ENCODE peak calls at places on chromosomes 3 and 15, in six cellular contexts. K is K562, H is HepG2, R is SK-N-SH, Y is H1, G is GM12878. W is an unnamed sample.

GRCh38 chr15:99895189-99895955 is 162.1 kb upstream of the LYSMD4 start:
- DNase-seq in R (no peak), G (peak), Y (no peak), K (no peak), H (no peak), W (no peak)

GRCh38 chr3:36540898-36541518 is 160.7 kb downstream of the STAC start:
- DNase-seq in G (no peak), Y (no peak), K (peak), R (no peak), H (peak), W (no peak)

GRCh38 chr3:110138966-110139555 is 801.7 kb upstream of the DPPA4 start:
- DNase-seq in R (no peak), G (no peak), Y (no peak), H (no peak), K (no peak), W (no peak)

GRCh38 chr3:13088020-13089006 is 15.1 kb upstream of the IQSEC1 start:
- DNase-seq in R (no peak), K (no peak), G (no peak), H (no peak), Y (no peak), W (no peak)

GRCh38 chr15:82300883-82301282 is 38.3 kb downstream of the SAXO2 start:
- DNase-seq in Y (no peak), G (no peak), H (no peak), K (no peak), R (no peak), W (no peak)

GRCh38 chr15:32029409-32029861 is 880 bp upstream of the CHRNA7 start:
- DNase-seq in K (no peak), H (no peak), R (peak), Y (no peak), G (no peak), W (no peak)

GRCh38 chr3:52237659-52238172 is 1.2 kb downstream of the TWF2 start:
- DNase-seq in H (no peak), K (peak), Y (no peak), R (peak), G (no peak), W (no peak)

GRCh38 chr3:43692971-43693370 is 2.2 kb downstream of the ABHD5 start:
- DNase-seq in K (no peak), Y (no peak), G (no peak), H (no peak), R (no peak), W (no peak)

GRCh38 chr3:173553635-173554280 is 156.2 kb downstream of the NLGN1 start:
- DNase-seq in Y (no peak), K (no peak), G (no peak), H (peak), R (peak), W (no peak)

GRCh38 chr15:38069001-38069400 is 134.6 kb downstream of the TMCO5A start:
- DNase-seq in R (peak), G (peak), K (no peak), Y (no peak), H (no peak), W (peak)
- H3K4me3 ChIP-seq in R (peak), G (peak), K (no peak), Y (no peak), H (no peak), W (no peak)

DNA sequence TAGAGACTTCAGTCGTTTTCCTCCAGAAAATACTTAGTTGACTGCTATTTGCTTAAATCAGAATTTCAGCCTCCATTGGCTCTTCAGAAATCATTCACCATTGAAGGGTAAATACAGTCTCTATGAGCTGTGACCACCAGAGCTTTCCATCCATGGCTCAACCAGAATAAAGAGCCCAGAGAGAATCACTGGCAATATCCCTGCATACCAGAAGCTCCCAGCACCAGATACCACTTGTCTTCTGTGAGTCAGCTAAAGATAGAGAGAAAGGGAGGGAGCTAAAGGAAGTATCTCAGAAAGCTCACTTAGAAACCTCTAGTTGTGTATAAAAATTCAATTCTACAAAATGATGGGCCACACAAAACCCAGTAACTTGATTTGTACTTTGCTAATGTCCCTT is 115.2 kb upstream of the TMCO5A start:
- DNase-seq in R (no peak), G (no peak), H (no peak), Y (no peak), K (no peak), W (no peak)
- TF ChIP-seq GABPA in R (no peak), G (no peak), H (no peak), Y (no peak), K (no peak), W (no peak)

GRCh38 chr3:66480666-66481065 is 20.2 kb downstream of the LRIG1 start:
- DNase-seq in R (no peak), K (no peak), Y (no peak), H (peak), G (peak), W (no peak)
- H3K4me3 ChIP-seq in R (no peak), K (no peak), Y (no peak), H (peak), G (no peak), W (no peak)

DNA sequence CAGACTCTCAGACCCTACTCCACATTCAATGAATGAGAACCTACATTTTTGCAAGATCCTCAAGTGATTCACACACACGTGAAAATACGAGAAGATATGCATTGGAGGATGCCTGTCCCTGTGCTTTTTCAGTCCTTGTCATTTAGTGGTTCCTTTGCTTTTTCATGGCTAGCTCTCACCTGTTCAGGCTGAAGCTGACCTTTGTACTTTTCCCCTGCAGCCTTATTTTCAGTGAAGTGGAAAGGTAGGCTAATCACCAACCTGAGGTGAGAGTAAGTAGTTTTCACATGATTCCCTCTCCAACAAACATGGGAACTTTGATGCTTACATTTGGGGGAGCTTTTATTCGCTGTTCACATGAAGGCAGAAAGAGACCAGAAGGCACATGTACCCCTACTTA is 8.3 kb downstream of the ITPR1 start:
- DNase-seq in G (no peak), H (peak), K (no peak), Y (no peak), R (no peak), W (no peak)
- TF ChIP-seq GABPA in G (no peak), H (no peak), K (no peak), Y (no peak), R (no peak), W (no peak)

GRCh38 chr3:30632065-30632464 is 25.7 kb downstream of the TGFBR2 start:
- DNase-seq in H (no peak), G (no peak), R (no peak), K (no peak), Y (no peak), W (no peak)

GRCh38 chr3:30629736-30630135 is 23.3 kb downstream of the TGFBR2 start:
- DNase-seq in Y (no peak), G (no peak), R (no peak), K (no peak), H (no peak), W (no peak)

GRCh38 chr3:30631237-30631961 is 25.0 kb downstream of the TGFBR2 start:
- DNase-seq in H (peak), K (no peak), G (no peak), R (no peak), Y (no peak), W (peak)

GRCh38 chr3:30628931-30629590 is 22.7 kb downstream of the TGFBR2 start:
- DNase-seq in H (no peak), Y (no peak), G (no peak), K (no peak), R (no peak), W (peak)

DNA sequence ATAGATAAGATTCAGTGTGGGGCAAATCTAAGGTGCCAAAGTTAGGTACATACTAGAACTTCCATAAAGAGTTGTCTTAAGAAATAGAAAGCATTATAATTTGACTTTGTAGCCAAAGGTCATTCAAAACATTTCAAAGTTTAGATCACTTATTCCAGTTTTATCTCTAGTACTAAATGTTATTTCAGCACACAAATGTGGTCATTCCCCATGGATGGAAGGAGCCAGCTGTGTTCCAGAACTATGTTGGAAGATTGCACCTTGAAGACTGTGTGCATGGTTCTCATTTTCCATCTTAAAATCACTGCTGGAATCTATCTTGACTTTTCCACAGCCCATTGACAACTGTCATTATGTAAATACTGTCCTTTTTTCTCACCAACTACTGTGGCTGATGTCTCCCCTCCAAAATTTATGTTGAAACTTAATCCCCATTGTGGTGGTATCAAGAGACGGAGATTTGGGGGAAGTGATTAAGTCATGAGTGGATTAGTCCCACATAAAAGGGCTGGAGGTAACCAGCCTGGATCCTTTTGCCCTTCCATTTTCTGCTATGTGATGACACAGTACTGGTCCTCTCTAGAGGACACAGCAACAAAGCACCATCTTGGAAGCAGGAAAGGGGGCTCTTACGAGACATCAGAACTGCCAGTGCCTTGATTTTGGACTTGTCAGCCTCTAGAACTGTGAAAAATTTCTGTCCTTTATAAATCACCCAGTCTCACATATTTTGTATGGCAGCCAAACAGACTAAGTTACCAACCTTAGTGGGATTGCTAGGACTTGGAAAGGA is 24.0 kb downstream of the TGFBR2 start:
- DNase-seq in K (no peak), R (no peak), H (no peak), G (no peak), Y (no peak), W (no peak)
- H3K4me3 ChIP-seq in K (no peak), R (no peak), H (no peak), G (no peak), Y (no peak), W (no peak)

DNA sequence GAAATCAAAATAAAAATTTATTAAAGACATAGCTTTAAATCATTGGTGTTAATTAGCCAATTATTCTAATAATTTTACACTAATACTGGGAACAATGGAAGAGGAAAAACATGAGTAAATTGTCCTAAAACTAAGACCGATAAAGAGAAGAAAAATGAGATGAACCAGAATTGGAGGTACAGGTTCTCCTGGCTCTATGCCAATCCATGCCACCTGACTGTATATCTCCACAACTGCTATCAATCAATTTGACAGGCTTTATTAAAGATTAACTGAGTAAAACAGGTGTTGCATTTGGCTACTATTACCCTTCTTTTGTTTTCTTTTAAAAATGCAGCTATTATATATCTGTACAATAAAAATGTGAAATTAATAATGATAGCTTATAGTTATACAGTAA is 850.0 kb downstream of the CADM2 start:
- DNase-seq in R (no peak), G (no peak), K (no peak), H (no peak), Y (no peak), W (no peak)
- TF ChIP-seq GABPA in R (no peak), G (no peak), K (no peak), H (no peak), Y (no peak), W (no peak)

GRCh38 chr3:11029948-11030347 is 37.4 kb downstream of the SLC6A1 start:
- DNase-seq in R (no peak), H (no peak), Y (no peak), K (no peak), G (no peak), W (no peak)
- H3K4me3 ChIP-seq in R (no peak), H (no peak), Y (no peak), K (no peak), G (no peak), W (no peak)

DNA sequence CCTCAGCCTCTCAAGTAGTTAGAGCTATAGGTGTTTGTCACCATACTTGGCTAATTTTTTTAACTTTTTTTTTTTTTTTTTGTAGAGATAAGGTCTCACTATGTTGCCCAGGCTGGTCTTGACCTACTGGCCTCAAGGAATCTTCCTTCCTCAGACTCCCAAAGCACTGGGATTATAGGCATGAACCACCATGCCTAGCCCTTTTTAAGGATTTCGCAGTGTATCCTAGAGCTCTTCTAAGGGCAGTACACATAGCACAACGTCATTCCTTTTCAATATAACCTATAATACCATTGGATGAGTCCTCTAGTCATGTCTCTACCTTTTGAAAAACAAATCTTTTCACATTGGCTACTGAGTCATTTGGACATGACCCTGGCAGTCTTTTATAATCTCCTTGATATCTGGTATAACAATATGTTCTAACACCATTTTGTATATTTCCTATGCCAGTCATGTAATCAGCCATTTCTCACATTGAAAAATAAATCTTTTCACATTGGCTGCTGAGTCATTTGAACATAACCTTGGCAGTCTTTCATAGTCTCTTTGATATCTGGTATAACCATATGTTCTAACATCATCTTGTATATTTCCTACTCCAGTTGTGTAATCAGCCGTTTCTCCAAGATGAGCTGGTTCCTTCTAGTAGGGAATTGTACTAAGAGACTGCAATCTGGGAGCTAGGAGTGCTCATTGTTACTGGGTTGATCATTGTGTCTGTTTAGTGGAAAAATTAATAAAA is 944.7 kb downstream of the MCTP2 start:
- DNase-seq in G (no peak), K (no peak), H (no peak), R (no peak), Y (no peak), W (no peak)
- TF ChIP-seq GABPA in G (no peak), K (no peak), H (no peak), R (no peak), Y (no peak), W (no peak)